ENCODE peak calls at places on chromosomes 5 and 9, in eight cellular contexts. B, I, E, S, H, U, J and M are unnamed samples.
A peak's percentile ranks its signal among the peaks of the same experiment; 100 is the strongest.

GRCh38 chr5:38420691-38421395 is 135.6 kb downstream of the LIFR start:
- DNase-seq in B (peak; percentile 11), I (peak; percentile 75), E (no peak), S (peak; percentile 11), H (peak; percentile 22), U (peak; percentile 36), J (peak; percentile 82), M (peak; percentile 59)

GRCh38 chr5:136251502-136251901 is 58.5 kb upstream of the SMIM32 start:
- DNase-seq in B (no peak), I (no peak), E (no peak), S (no peak), H (no peak), U (no peak), J (no peak), M (no peak)

GRCh38 chr5:9715891-9716335 is 85.8 kb upstream of the TAS2R1 start:
- DNase-seq in B (no peak), I (peak; percentile 44), E (no peak), S (no peak), H (no peak), U (no peak), J (peak; percentile 76), M (peak; percentile 73)

GRCh38 chr5:79535477-79536192 is 21.7 kb upstream of the HOMER1 start:
- DNase-seq in B (no peak), I (no peak), E (no peak), S (no peak), H (no peak), U (no peak), J (no peak), M (no peak)

GRCh38 chr9:127862075-127863011 is 7.9 kb upstream of the ENG start:
- DNase-seq in B (peak; percentile 44), I (peak; percentile 46), E (peak; percentile 51), S (peak; percentile 52), H (peak; percentile 67), U (peak; percentile 74), J (no peak), M (no peak)

GRCh38 chr5:23089316-23089715 is 236.2 kb upstream of the CDH12 start:
- DNase-seq in B (no peak), I (no peak), E (no peak), S (no peak), H (no peak), U (no peak), J (no peak), M (no peak)

GRCh38 chr9:129405831-129406220 is 215.1 kb downstream of the C9orf50 start:
- DNase-seq in B (no peak), I (no peak), E (no peak), S (no peak), H (no peak), U (no peak), J (no peak), M (no peak)

GRCh38 chr9:125990186-125990792 is 243.1 kb downstream of the PBX3 start:
- DNase-seq in B (no peak), I (no peak), E (no peak), S (no peak), H (no peak), U (no peak), J (no peak), M (no peak)

GRCh38 chr5:56848206-56848605 is 32.9 kb downstream of the MAP3K1 start:
- DNase-seq in B (no peak), I (no peak), E (no peak), S (no peak), H (no peak), U (no peak), J (no peak), M (no peak)